ENCODE peak calls at places on chromosomes 3 and 15, in eight cellular contexts. N, D, S, J, G, H, L and V are unnamed samples.

GRCh38 chr15:72077950-72078349 is 40.0 kb downstream of the MYO9A start:
- DNase-seq in N (no peak), D (no peak), S (no peak), J (no peak), G (no peak), H (peak; percentile 35), L (no peak), V (no peak)

GRCh38 chr3:160697628-160698382 is 20.8 kb downstream of the ARL14 start:
- DNase-seq in N (peak; percentile 5), D (peak; percentile 59), S (no peak), J (peak; percentile 69), G (no peak), H (peak; percentile 60), L (no peak), V (no peak)

GRCh38 chr3:12139111-12139511 is 19.6 kb downstream of the TIMP4 start:
- DNase-seq in N (peak; percentile 41), D (peak; percentile 83), S (no peak), J (peak; percentile 69), G (no peak), H (peak; percentile 83), L (no peak), V (no peak)

GRCh38 chr15:32787949-32788348 is 70.1 kb downstream of the GREM1 start:
- DNase-seq in N (no peak), D (no peak), S (no peak), J (no peak), G (no peak), H (no peak), L (no peak), V (no peak)

GRCh38 chr15:87604857-87605446 is 651.6 kb downstream of the NTRK3 start:
- DNase-seq in N (peak; percentile 36), D (peak; percentile 37), S (no peak), J (peak; percentile 22), G (no peak), H (no peak), L (no peak), V (no peak)

GRCh38 chr3:13282986-13283876 is 136.9 kb downstream of the NUP210 start:
- DNase-seq in N (no peak), D (no peak), S (peak; percentile 80), J (no peak), G (no peak), H (peak; percentile 20), L (no peak), V (no peak)

GRCh38 chr15:88258021-88258641 is 1.6 kb upstream of the NTRK3 start:
- DNase-seq in N (no peak), D (no peak), S (no peak), J (peak; percentile 72), G (no peak), H (peak; percentile 11), L (no peak), V (peak; percentile 87)

GRCh38 chr3:132196113-132196512 is 121.1 kb upstream of the ACP3 start:
- DNase-seq in N (no peak), D (no peak), S (no peak), J (no peak), G (no peak), H (no peak), L (no peak), V (no peak)

GRCh38 chr3:123627673-123628670 is 43.1 kb upstream of the HACD2 start:
- DNase-seq in N (no peak), D (no peak), S (no peak), J (no peak), G (no peak), H (no peak), L (no peak), V (no peak)

GRCh38 chr3:126258670-126259069 is 78.3 kb upstream of the ALDH1L1 start:
- DNase-seq in N (peak; percentile 70), D (no peak), S (no peak), J (peak; percentile 56), G (no peak), H (no peak), L (no peak), V (no peak)

GRCh38 chr3:16604433-16604832 is 790 bp downstream of the DAZL start:
- DNase-seq in N (no peak), D (no peak), S (no peak), J (no peak), G (no peak), H (no peak), L (no peak), V (no peak)

GRCh38 chr3:150090006-150090405 is 119.3 kb upstream of the PFN2 start:
- DNase-seq in N (no peak), D (no peak), S (no peak), J (no peak), G (no peak), H (no peak), L (no peak), V (no peak)

GRCh38 chr15:90560229-90560771 is 30.6 kb downstream of the CRTC3 start:
- DNase-seq in N (no peak), D (peak; percentile 95), S (no peak), J (peak; percentile 40), G (no peak), H (peak; percentile 96), L (no peak), V (no peak)